ENCODE peak calls at places on chromosomes 12 and 14, in six cellular contexts. J is RWPE1, C is stomach, F is spleen, T is mesothelial cell of epicardium, K is GM23338. M is an unnamed sample.
A peak's percentile ranks its signal among the peaks of the same experiment; 100 is the strongest.

GRCh38 chr14:102474934-102475333 is 34.6 kb downstream of the ANKRD9 start:
- DNase-seq in J (no peak), C (peak; percentile 35), F (peak; percentile 18), T (no peak), K (no peak), M (no peak)

GRCh38 chr12:92561543-92561899 is 141.3 kb upstream of the PLEKHG7 start:
- DNase-seq in J (no peak), C (peak; percentile 73), F (no peak), T (no peak), K (no peak), M (no peak)

GRCh38 chr14:74682169-74682952 is 30.5 kb downstream of the AREL1 start:
- DNase-seq in J (no peak), C (no peak), F (no peak), T (no peak), K (peak; percentile 3), M (peak; percentile 19)

GRCh38 chr12:45299132-45299692 is 83.3 kb downstream of the ANO6 start:
- DNase-seq in J (peak; percentile 43), C (no peak), F (no peak), T (no peak), K (no peak), M (no peak)

GRCh38 chr12:65248656-65249633 is 29.5 kb upstream of the MSRB3 start:
- DNase-seq in J (no peak), C (no peak), F (no peak), T (no peak), K (no peak), M (no peak)

GRCh38 chr12:48758737-48759136 is 30.2 kb downstream of the ADCY6 start:
- DNase-seq in J (no peak), C (no peak), F (no peak), T (no peak), K (no peak), M (no peak)

GRCh38 chr12:39127401-39127800 is 222.0 kb upstream of the CPNE8 start:
- DNase-seq in J (peak; percentile 83), C (no peak), F (no peak), T (no peak), K (no peak), M (no peak)

GRCh38 chr12:129186952-129187351 is 333.7 kb downstream of the GLT1D1 start:
- DNase-seq in J (no peak), C (no peak), F (no peak), T (no peak), K (peak; percentile 40), M (no peak)

GRCh38 chr14:93481758-93482157 is 51.0 kb downstream of the UNC79 start:
- DNase-seq in J (no peak), C (no peak), F (no peak), T (no peak), K (no peak), M (no peak)

GRCh38 chr14:89842852-89843251 is 111.7 kb downstream of the EFCAB11 start:
- DNase-seq in J (no peak), C (no peak), F (no peak), T (no peak), K (no peak), M (no peak)

GRCh38 chr12:82174936-82175335 is 183.3 kb downstream of the CCDC59 start:
- DNase-seq in J (no peak), C (no peak), F (no peak), T (no peak), K (peak; percentile 14), M (no peak)

GRCh38 chr12:80195737-80196136 is 96.4 kb downstream of the OTOGL start:
- DNase-seq in J (no peak), C (no peak), F (no peak), T (no peak), K (no peak), M (no peak)

GRCh38 chr12:80196419-80196818 is 97.1 kb downstream of the OTOGL start:
- DNase-seq in J (no peak), C (no peak), F (no peak), T (no peak), K (no peak), M (no peak)

GRCh38 chr12:80193900-80194299 is 94.6 kb downstream of the OTOGL start:
- DNase-seq in J (no peak), C (no peak), F (no peak), T (no peak), K (no peak), M (no peak)

GRCh38 chr12:80192087-80192486 is 92.8 kb downstream of the OTOGL start:
- DNase-seq in J (no peak), C (no peak), F (no peak), T (no peak), K (peak; percentile 28), M (no peak)

GRCh38 chr12:80195143-80195726 is 95.9 kb downstream of the OTOGL start:
- DNase-seq in J (peak; percentile 33), C (no peak), F (no peak), T (no peak), K (peak; percentile 73), M (peak; percentile 35)
- TF ChIP-seq CTCF in J (peak; percentile 52), C (peak; percentile 26), F (no peak), T (peak; percentile 65), K (peak; percentile 72), M (peak; percentile 86)

GRCh38 chr12:123150804-123151678 is at the start of gene PITPNM2:
- DNase-seq in J (peak; percentile 58), C (peak; percentile 67), F (peak; percentile 91), T (peak; percentile 63), K (peak; percentile 78), M (peak; percentile 55)
- TF ChIP-seq CTCF in J (peak; percentile 63), C (peak; percentile 36), F (no peak), T (no peak), K (no peak), M (no peak)

GRCh38 chr12:69679119-69679518 is 20.0 kb downstream of the BEST3 start:
- DNase-seq in J (no peak), C (no peak), F (no peak), T (no peak), K (no peak), M (no peak)

GRCh38 chr12:69671597-69671996 is 27.5 kb downstream of the BEST3 start:
- DNase-seq in J (no peak), C (no peak), F (no peak), T (no peak), K (no peak), M (no peak)

GRCh38 chr12:69682136-69682755 is 16.9 kb downstream of the BEST3 start:
- DNase-seq in J (no peak), C (no peak), F (no peak), T (no peak), K (no peak), M (no peak)

GRCh38 chr12:69672195-69672594 is 26.9 kb downstream of the BEST3 start:
- DNase-seq in J (no peak), C (no peak), F (no peak), T (no peak), K (no peak), M (no peak)

GRCh38 chr12:69676257-69677012 is 22.7 kb downstream of the BEST3 start:
- DNase-seq in J (no peak), C (no peak), F (no peak), T (no peak), K (peak; percentile 34), M (no peak)
- TF ChIP-seq CTCF in J (no peak), C (no peak), F (no peak), T (no peak), K (peak; percentile 43), M (no peak)

DNA sequence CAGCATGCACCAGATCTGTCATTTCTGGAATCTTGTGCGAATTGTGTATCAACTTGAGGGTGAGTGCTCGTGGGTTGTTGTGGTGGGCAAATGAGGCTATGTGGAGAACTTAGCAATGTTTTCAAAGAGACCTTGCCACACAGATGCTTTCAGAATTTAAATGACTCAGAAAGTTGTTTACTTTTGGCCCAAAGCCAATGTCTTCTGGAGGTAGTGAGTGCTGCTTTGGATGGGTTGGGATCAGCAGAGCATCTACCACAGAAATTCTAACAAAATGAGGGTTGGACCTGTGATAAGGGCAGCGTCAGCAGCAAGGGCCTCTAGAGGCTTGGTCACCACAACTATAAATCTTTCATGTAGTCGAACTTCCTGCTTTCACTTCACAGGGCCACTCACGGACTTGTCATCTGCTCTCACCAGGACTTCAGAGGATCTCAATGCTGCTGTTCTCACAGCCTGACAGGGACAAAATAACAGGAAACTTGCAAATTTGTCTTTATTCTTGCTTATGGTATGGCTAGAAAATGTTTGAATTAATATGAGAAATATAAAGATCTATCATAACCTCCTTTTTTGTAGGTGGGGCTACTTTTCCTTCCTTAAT is 111.4 kb downstream of the DACT1 start:
- DNase-seq in J (peak; percentile 34), C (peak; percentile 51), F (no peak), T (no peak), K (no peak), M (no peak)
- TF ChIP-seq CTCF in J (no peak), C (no peak), F (no peak), T (no peak), K (no peak), M (no peak)

GRCh38 chr12:104840262-104840661 is 117.8 kb downstream of the SLC41A2 start:
- DNase-seq in J (no peak), C (no peak), F (no peak), T (no peak), K (no peak), M (no peak)
- TF ChIP-seq CTCF in J (no peak), C (no peak), F (no peak), T (no peak), K (no peak), M (no peak)

DNA sequence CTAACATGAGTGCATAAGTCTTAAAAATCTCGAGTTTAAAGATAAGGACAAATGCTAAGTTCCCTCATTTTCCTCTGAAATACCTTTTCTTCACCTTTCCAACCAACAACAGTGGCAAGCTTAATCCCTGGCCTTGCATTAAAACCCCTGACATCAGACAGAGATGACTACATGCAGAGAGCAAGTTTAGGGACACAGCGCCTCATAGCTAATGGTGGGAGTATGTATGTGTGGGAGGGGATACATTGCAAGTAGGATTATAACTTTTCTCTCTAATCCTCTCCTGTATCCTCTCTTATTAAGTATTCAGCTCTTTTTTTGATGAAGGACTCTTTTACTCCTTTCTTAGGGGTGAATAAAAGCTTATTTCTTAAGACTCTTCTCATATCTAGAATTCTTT is 547.1 kb downstream of the CCER1 start:
- DNase-seq in J (no peak), C (no peak), F (no peak), T (no peak), K (peak; percentile 21), M (no peak)
- TF ChIP-seq CTCF in J (no peak), C (no peak), F (no peak), T (no peak), K (no peak), M (no peak)

GRCh38 chr14:76697246-76697645 is 64.0 kb upstream of the VASH1 start:
- DNase-seq in J (no peak), C (no peak), F (no peak), T (no peak), K (no peak), M (no peak)

GRCh38 chr14:76699209-76699608 is 62.1 kb upstream of the VASH1 start:
- DNase-seq in J (no peak), C (no peak), F (no peak), T (no peak), K (no peak), M (no peak)

GRCh38 chr14:76696791-76697190 is 64.5 kb upstream of the VASH1 start:
- DNase-seq in J (no peak), C (no peak), F (no peak), T (no peak), K (no peak), M (no peak)

GRCh38 chr14:76698631-76699030 is 62.6 kb upstream of the VASH1 start:
- DNase-seq in J (no peak), C (no peak), F (no peak), T (no peak), K (no peak), M (no peak)

DNA sequence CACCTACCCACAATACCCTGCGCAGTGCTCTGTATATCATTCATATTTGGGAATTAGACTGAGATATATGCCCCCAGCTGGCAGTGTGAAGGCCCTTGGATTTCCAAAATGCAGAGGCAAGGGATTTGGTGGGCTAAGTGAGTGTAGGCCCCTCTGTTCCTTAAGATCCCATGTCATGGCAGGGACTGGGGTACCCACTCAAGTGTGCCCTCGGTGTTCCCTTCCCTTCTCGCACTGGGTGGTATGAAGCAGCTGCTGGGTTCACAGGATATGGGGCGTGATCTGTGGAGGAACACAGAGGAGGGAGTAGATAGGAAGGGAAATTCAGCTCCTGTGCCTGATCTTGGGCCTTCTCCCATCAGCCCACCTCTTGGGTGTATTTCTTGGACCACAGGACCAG is 63.1 kb upstream of the VASH1 start:
- DNase-seq in J (no peak), C (no peak), F (no peak), T (no peak), K (no peak), M (no peak)
- TF ChIP-seq CTCF in J (no peak), C (no peak), F (no peak), T (no peak), K (no peak), M (no peak)

M was measured in neural crest cell.